ENCODE peak calls at places on chromosome 15, in ten cellular contexts. D, R, X, T, I, U, V, H, L and Z are unnamed samples.

GRCh38 chr15:49645937-49646336 is 25.1 kb downstream of the DTWD1 start:
- DNase-seq in I (peak; percentile 39), V (peak; percentile 88), R (no peak), D (no peak), X (peak; percentile 90), U (no peak), H (no peak), T (no peak), L (no peak), Z (no peak)

GRCh38 chr15:57607570-57608000 is 15.9 kb downstream of the MYZAP start:
- DNase-seq in T (no peak), U (no peak), L (peak; percentile 87), R (no peak), I (peak; percentile 80), D (no peak), V (peak; percentile 31), H (no peak), X (peak; percentile 48), Z (peak; percentile 51)

GRCh38 chr15:100684591-100684990 is 82.2 kb downstream of the ASB7 start:
- DNase-seq in V (no peak), D (no peak), H (no peak), X (no peak), U (no peak), I (no peak), R (no peak), L (no peak), T (no peak), Z (no peak)

GRCh38 chr15:54559405-54560064 is 581.3 kb downstream of the UNC13C start:
- DNase-seq in D (no peak), V (no peak), R (no peak), T (no peak), X (no peak), U (no peak), L (no peak), I (no peak), H (no peak), Z (no peak)

GRCh38 chr15:98713585-98714001 is 65.3 kb downstream of the IGF1R start:
- DNase-seq in H (peak; percentile 17), V (peak; percentile 65), T (no peak), X (no peak), U (no peak), L (no peak), R (no peak), I (no peak), D (no peak), Z (no peak)

GRCh38 chr15:98776607-98777281 is 128.4 kb downstream of the IGF1R start:
- DNase-seq in X (peak; percentile 38), D (no peak), U (no peak), I (peak; percentile 50), H (no peak), T (no peak), V (peak; percentile 72), R (peak; percentile 52), L (no peak), Z (no peak)

GRCh38 chr15:68511073-68511991 is 67.5 kb upstream of the CORO2B start:
- DNase-seq in U (no peak), R (no peak), V (peak; percentile 95), I (peak; percentile 48), D (no peak), T (no peak), L (no peak), X (peak; percentile 40), H (no peak), Z (no peak)

GRCh38 chr15:64503197-64503596 is 42.8 kb downstream of the ZNF609 start:
- DNase-seq in L (peak; percentile 29), D (no peak), R (no peak), T (peak; percentile 24), V (peak; percentile 22), X (peak; percentile 51), U (no peak), H (peak; percentile 16), I (peak; percentile 63), Z (no peak)

GRCh38 chr15:70902105-70902504 is 9.5 kb downstream of the LRRC49 start:
- DNase-seq in I (peak; percentile 71), X (peak; percentile 85), L (peak; percentile 10), D (no peak), T (peak; percentile 65), U (no peak), V (peak; percentile 84), R (no peak), H (no peak), Z (no peak)

GRCh38 chr15:30901889-30902288 is 1.8 kb upstream of the FAN1 start:
- DNase-seq in T (no peak), V (no peak), X (no peak), L (no peak), H (no peak), U (no peak), R (no peak), I (no peak), D (no peak), Z (no peak)

GRCh38 chr15:30906366-30906765 is 2.7 kb downstream of the FAN1 start:
- DNase-seq in X (no peak), D (no peak), V (no peak), R (no peak), L (no peak), T (no peak), I (no peak), H (no peak), U (no peak), Z (no peak)

GRCh38 chr15:30903497-30904187 is at the start of gene FAN1:
- DNase-seq in D (peak; percentile 84), L (peak; percentile 95), U (peak; percentile 93), X (peak; percentile 87), V (peak; percentile 81), H (peak; percentile 85), I (peak; percentile 85), R (peak; percentile 83), T (peak; percentile 56), Z (peak; percentile 61)

GRCh38 chr15:30905821-30906220 is 2.1 kb downstream of the FAN1 start:
- DNase-seq in D (no peak), X (no peak), V (no peak), H (no peak), L (no peak), I (no peak), U (no peak), R (no peak), T (no peak), Z (no peak)

DNA sequence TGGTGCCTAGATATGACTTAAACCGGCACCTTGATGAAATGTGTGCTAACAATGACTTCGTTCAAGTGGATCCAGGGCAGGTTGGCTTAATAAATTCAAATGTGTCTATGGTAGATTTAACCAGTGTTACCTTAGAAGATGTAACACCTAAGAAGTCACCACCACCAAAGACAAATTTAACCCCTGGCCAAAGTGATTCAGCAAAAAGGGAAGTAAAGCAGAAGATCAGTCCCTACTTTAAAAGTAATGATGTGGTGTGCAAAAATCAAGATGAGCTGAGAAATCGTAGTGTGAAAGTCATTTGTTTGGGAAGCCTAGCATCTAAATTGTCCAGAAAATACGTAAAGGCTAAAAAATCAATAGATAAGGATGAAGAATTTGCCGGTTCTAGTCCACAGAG is 1.1 kb downstream of the FAN1 start:
- DNase-seq in R (no peak), U (no peak), D (no peak), X (no peak), H (no peak), L (peak; percentile 21), I (no peak), T (no peak), V (no peak), Z (no peak)
- TF ChIP-seq CTCF in R (no peak), U (no peak), D (no peak), X (no peak), H (no peak), L (no peak), I (no peak), T (no peak), V (no peak), Z (no peak)

DNA sequence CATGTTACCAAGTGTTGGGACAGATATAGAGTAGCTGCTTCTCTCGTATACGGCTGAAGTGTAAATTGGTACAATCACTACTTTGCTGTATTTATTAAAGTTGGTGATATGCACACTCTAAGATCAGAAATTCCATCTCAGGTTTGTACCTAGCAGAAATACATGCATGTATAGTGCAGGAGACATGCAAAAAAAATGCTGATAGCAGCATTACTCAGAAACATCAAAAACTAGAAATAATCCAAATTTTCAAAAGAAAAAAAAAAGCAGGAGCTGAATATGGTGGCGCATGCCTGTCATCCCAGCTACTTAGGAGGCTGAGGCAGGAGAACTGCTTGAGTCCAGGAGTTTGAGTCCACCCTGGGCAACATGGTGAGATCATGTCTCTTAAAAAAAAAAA is 31.3 kb upstream of the BCL2A1 start:
- DNase-seq in V (no peak), I (no peak), D (no peak), T (no peak), X (no peak), R (no peak), U (no peak), L (no peak), H (no peak), Z (no peak)
- TF ChIP-seq CTCF in V (no peak), I (no peak), D (no peak), T (no peak), X (no peak), R (no peak), U (no peak), L (no peak), H (no peak), Z (no peak)

DNA sequence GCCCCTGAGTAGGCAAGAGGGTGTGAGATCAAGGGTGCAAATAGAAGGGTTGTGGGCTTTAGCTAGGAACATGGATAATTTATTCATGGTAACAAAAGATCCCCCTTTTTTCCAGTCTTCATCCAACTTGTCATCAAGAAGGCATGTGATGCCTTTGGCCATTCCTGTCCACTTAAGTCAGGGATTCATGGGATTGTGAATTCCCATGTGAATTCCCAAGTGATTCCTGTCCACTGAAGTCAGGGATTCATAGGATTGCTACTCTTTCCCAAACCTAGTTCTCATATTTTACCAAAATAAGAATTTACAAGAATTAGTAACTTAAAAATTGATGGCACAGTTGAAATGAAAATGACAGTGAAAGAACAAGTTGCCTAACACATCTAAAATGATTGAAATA is 40.8 kb downstream of the HMG20A start:
- DNase-seq in R (no peak), I (no peak), D (no peak), V (peak; percentile 35), X (no peak), H (no peak), L (no peak), U (no peak), T (no peak), Z (no peak)
- TF ChIP-seq CTCF in R (no peak), I (no peak), D (no peak), V (no peak), X (no peak), H (no peak), L (no peak), U (no peak), T (no peak), Z (no peak)

GRCh38 chr15:25437751-25438600 is 848 bp downstream of the UBE3A start:
- DNase-seq in X (peak; percentile 12), H (peak; percentile 64), V (peak; percentile 37), I (peak; percentile 52), T (no peak), L (peak; percentile 74), D (peak; percentile 70), U (peak; percentile 85), R (peak; percentile 54), Z (peak; percentile 56)
- TF ChIP-seq CTCF in X (no peak), H (no peak), V (peak; percentile 30), I (no peak), T (no peak), L (no peak), D (no peak), U (peak; percentile 68), R (peak; percentile 58), Z (peak; percentile 48)